ENCODE peak calls at places on chromosomes 6 and 20, in seven cellular contexts. L is transverse colon, T is GM12878, F is HepG2, U is upper lobe of left lung, I is K562, H is ovary. O is an unnamed sample.

GRCh38 chr6:110180228-110181008 is at the start of gene CDC40:
- DNase-seq in L (peak), U (peak), T (no peak), I (peak), F (peak), H (peak), O (peak)

GRCh38 chr6:83378621-83379388 is 52.0 kb downstream of the ME1 start:
- DNase-seq in T (no peak), F (no peak), H (no peak), U (no peak), L (no peak), I (no peak), O (no peak)

GRCh38 chr6:31887608-31888007 is 8.8 kb upstream of the SLC44A4 start:
- DNase-seq in L (no peak), F (no peak), I (no peak), H (no peak), T (no peak), U (no peak), O (no peak)

GRCh38 chr20:64193058-64193457 is 28.8 kb downstream of the MYT1 start:
- DNase-seq in F (no peak), H (no peak), L (no peak), T (no peak), U (no peak), I (no peak), O (no peak)

GRCh38 chr6:4935486-4935885 is 68.4 kb downstream of the RPP40 start:
- DNase-seq in L (no peak), H (no peak), U (no peak), T (no peak), I (no peak), F (no peak), O (no peak)

GRCh38 chr6:31525932-31526591 is 2.7 kb upstream of the MCCD1 start:
- DNase-seq in L (no peak), H (no peak), F (no peak), U (no peak), I (peak), T (no peak), O (no peak)

GRCh38 chr6:139325003-139325600 is 33.3 kb upstream of the TXLNB start:
- DNase-seq in L (no peak), T (no peak), U (no peak), H (no peak), F (no peak), I (no peak), O (no peak)

GRCh38 chr20:52247548-52247947 is 56.0 kb upstream of the ZFP64 start:
- DNase-seq in F (no peak), U (no peak), T (no peak), L (no peak), I (no peak), H (no peak), O (no peak)

GRCh38 chr6:15389759-15390723 is 144.2 kb downstream of the JARID2 start:
- DNase-seq in T (peak), F (peak), H (no peak), L (no peak), I (peak), U (no peak), O (no peak)

GRCh38 chr6:53795702-53796450 is 1.1 kb downstream of the LRRC1 start:
- DNase-seq in F (peak), L (peak), U (peak), H (no peak), T (no peak), I (no peak), O (no peak)
- TF ChIP-seq EP300 in F (no peak), L (no peak), U (no peak), H (no peak), T (no peak), I (no peak), O (no peak)

GRCh38 chr20:14972256-14972655 is 634.8 kb upstream of the FLRT3 start:
- DNase-seq in I (no peak), H (no peak), F (no peak), U (no peak), L (no peak), T (no peak), O (no peak)

DNA sequence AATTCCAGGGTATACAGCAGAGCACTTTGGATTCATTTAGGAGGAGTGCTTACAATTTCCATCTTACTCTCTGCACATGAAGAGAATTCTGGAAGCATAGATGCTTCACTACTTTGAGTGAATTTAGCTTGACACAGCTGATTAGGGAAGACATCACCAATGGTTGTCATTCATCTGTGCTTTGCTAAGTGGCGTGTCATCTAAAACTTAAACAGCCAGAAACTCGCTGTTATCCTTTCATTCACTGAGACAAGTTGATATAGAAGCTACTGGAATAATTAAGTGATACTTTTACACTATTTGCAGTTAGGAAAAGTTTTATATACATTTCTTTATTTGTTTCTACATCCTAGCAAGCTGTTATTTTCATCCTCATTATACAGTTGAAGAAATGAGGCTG is 635.3 kb upstream of the FLRT3 start:
- DNase-seq in F (no peak), T (no peak), H (no peak), U (no peak), I (no peak), L (no peak), O (no peak)
- TF ChIP-seq EP300 in F (no peak), T (no peak), H (no peak), U (no peak), I (no peak), L (no peak), O (no peak)

GRCh38 chr6:24614048-24614420 is 32.0 kb downstream of the KIAA0319 start:
- DNase-seq in U (no peak), F (no peak), T (no peak), L (no peak), I (no peak), H (no peak), O (no peak)

GRCh38 chr6:24613361-24614047 is 32.5 kb downstream of the KIAA0319 start:
- DNase-seq in U (no peak), L (no peak), T (no peak), I (no peak), F (no peak), H (no peak), O (no peak)

GRCh38 chr6:24610672-24611071 is 35.3 kb downstream of the KIAA0319 start:
- DNase-seq in L (no peak), H (no peak), I (no peak), F (no peak), U (no peak), T (no peak), O (no peak)

DNA sequence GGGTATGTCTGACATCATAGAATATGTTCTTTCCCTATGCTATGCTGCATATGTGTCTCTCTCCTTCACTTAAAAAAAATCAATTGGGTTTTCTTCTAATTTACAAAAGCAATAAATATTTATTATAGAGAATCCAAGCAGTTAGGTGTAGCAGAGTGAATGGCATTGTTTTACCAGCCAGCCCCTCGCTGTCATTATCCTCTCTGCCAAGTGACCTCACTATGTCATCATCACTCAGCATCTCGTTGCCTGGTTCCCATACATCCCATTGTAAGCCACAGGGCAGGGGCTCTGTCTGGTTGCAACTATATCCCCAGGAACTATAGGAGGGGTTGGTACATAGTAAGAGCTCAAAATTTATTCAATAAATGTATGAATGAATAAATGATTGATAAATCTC is 31.3 kb downstream of the KIAA0319 start:
- DNase-seq in T (no peak), H (no peak), F (no peak), L (no peak), I (no peak), U (no peak), O (no peak)
- TF ChIP-seq EP300 in T (no peak), H (no peak), F (no peak), L (no peak), I (no peak), U (no peak), O (no peak)

GRCh38 chr20:23943304-23943703 is 45.3 kb downstream of the GGTLC1 start:
- DNase-seq in H (no peak), I (no peak), U (no peak), F (no peak), L (no peak), T (no peak), O (no peak)

DNA sequence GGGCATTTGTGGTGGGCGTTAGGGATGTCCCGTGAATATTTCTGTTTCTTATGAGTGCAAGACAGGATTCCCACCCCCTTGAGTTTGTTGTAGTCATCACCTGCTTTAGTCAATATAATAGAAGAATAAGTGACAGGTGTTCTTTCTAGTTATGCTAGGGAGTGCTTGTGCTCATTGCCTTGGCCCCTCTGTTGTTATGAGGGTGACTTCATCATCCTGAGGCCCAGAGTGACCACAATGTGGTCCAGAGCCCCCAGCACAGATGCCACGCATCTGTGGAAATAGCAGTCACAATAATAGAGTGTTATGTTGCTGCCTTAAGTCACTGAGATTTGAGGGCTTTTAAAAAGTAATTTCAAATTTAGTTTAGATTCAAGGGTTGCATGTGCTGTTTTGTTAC is 42.4 kb downstream of the GGTLC1 start:
- DNase-seq in U (no peak), H (no peak), I (no peak), L (no peak), F (no peak), T (no peak), O (no peak)
- TF ChIP-seq EP300 in U (no peak), H (no peak), I (no peak), L (no peak), F (no peak), T (no peak), O (no peak)

GRCh38 chr20:47258745-47259695 is 97.5 kb downstream of the ZMYND8 start:
- DNase-seq in F (no peak), I (no peak), T (peak), H (no peak), U (no peak), L (no peak), O (no peak)
- TF ChIP-seq EP300 in F (no peak), I (no peak), T (peak), H (no peak), U (no peak), L (no peak), O (no peak)

DNA sequence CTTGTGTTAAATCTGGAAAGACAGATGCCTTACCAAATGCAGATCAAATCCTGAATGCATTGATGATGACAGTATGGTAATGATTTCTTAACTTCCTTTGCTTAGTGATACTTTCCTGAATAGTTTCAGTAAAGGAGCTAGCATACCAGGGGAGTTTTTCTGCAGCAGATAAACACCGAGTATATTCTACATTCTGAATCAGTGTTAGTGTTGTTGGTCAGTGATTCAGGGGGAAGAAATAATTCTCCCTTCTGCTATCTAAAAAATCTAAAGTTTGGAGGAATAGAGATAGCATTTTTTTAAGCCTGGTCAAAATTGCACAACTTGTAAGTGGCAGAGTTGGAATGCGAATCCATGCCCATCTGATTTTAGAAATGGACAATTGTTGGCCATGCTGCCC is 512.2 kb upstream of the MARCKS start:
- DNase-seq in T (no peak), I (no peak), H (no peak), U (no peak), F (no peak), L (no peak), O (no peak)
- TF ChIP-seq EP300 in T (no peak), I (no peak), H (no peak), U (no peak), F (no peak), L (no peak), O (no peak)

DNA sequence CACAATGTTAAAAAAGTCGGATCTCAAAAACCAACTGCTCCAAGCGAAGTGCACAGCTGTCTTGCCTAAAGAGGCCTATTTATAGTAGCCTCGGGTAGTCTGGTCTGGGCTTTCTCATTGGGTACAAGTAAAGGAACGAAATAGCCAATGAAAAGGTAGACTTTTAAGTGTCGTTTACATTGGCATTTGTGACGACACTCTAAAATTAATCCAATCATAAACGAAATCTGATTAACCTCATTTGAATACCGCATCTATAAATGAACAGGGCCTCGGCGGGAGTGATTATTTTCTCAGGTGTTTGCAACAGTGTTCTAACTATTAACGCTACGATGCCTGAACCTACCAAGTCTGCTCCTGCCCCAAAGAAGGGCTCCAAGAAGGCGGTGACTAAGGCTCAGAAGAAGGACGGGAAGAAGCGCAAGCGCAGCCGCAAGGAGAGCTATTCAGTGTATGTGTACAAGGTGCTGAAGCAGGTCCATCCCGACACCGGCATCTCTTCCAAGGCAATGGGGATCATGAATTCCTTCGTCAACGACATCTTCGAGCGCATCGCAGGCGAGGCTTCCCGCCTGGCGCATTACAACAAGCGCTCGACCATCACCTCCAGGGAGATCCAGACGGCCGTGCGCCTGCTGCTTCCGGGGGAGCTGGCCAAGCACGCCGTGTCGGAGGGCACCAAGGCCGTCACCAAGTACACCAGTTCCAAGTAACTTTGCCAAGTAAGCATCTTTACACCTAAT is 70.8 kb downstream of the HFE start:
- DNase-seq in L (peak), U (peak), T (peak), I (peak), F (peak), H (peak), O (peak)
- TF ChIP-seq EP300 in L (peak), U (peak), T (peak), I (peak), F (peak), H (peak), O (no peak)